ENCODE peak calls at places on chromosomes 2 and 18, in five cellular contexts. Y is posterior cingulate gyrus, Z is GM23338, K is NCI-H1930, H is SW480. N is an unnamed sample.

GRCh38 chr2:187499941-187500532 is 52.0 kb upstream of the CALCRL start:
- DNase-seq in Y (peak), Z (peak), K (no peak), H (peak), N (no peak)

GRCh38 chr2:219549619-219550018 is 5.8 kb downstream of the TMEM198 start:
- DNase-seq in Y (peak), Z (no peak), K (no peak), H (no peak), N (no peak)

GRCh38 chr2:109185801-109186570 is 57.0 kb downstream of the SH3RF3 start:
- DNase-seq in Y (no peak), Z (no peak), K (no peak), H (no peak), N (no peak)

GRCh38 chr2:241984271-241984655 is 114.7 kb downstream of the RTP5 start:
- DNase-seq in Y (no peak), Z (no peak), K (no peak), H (no peak), N (no peak)

GRCh38 chr18:46510386-46510785 is 146.6 kb downstream of the LOXHD1 start:
- DNase-seq in Y (peak), Z (no peak), K (no peak), H (no peak), N (no peak)

GRCh38 chr18:44537521-44537920 is 143.2 kb upstream of the SETBP1 start:
- DNase-seq in Y (no peak), Z (no peak), K (no peak), H (no peak), N (no peak)

GRCh38 chr2:58620127-58620526 is 379.0 kb upstream of the FANCL start:
- DNase-seq in Y (no peak), Z (no peak), K (no peak), H (peak), N (no peak)

GRCh38 chr2:96503637-96504243 is 1.4 kb downstream of the NEURL3 start:
- DNase-seq in Y (peak), Z (no peak), K (no peak), H (no peak), N (peak)

GRCh38 chr2:147463881-147464520 is 380.8 kb upstream of the ACVR2A start:
- DNase-seq in Y (no peak), Z (no peak), K (no peak), H (peak), N (peak)

GRCh38 chr2:5991305-5991968 is 299.3 kb downstream of the SOX11 start:
- DNase-seq in Y (no peak), Z (no peak), K (no peak), H (no peak), N (no peak)

GRCh38 chr18:9898792-9899549 is 13.2 kb downstream of the TXNDC2 start:
- DNase-seq in Y (no peak), Z (no peak), K (no peak), H (peak), N (no peak)

GRCh38 chr2:43806719-43807031 is 32.0 kb downstream of the ABCG5 start:
- DNase-seq in Y (no peak), Z (no peak), K (no peak), H (no peak), N (no peak)

GRCh38 chr2:66596229-66596628 is 161.3 kb downstream of the MEIS1 start:
- DNase-seq in Y (no peak), Z (peak), K (no peak), H (no peak), N (no peak)

N was measured in pancreas.